ENCODE peak calls at places on chromosome 6, in five cellular contexts. One of them, this sample, is unnamed.

GRCh38 chr6:126812651-126813050 is 305.8 kb upstream of the RSPO3 start:
- DNase-seq in A549: no peak
- DNase-seq in esophagus muscularis mucosa: no peak
- DNase-seq in IMR-90: no peak
- DNase-seq in prostate gland: no peak
- DNase-seq in this sample: no peak

GRCh38 chr6:49849121-49849907 is 17.0 kb downstream of the CRISP1 start:
- DNase-seq in A549: peak
- DNase-seq in esophagus muscularis mucosa: no peak
- DNase-seq in IMR-90: peak
- DNase-seq in prostate gland: peak
- DNase-seq in this sample: peak

GRCh38 chr6:117399126-117399525 is 26.6 kb downstream of the ROS1 start:
- DNase-seq in A549: no peak
- DNase-seq in esophagus muscularis mucosa: no peak
- DNase-seq in IMR-90: no peak
- DNase-seq in prostate gland: no peak
- DNase-seq in this sample: no peak

GRCh38 chr6:136586295-136586694 is 36.1 kb upstream of the MAP7 start:
- DNase-seq in A549: peak
- DNase-seq in esophagus muscularis mucosa: no peak
- DNase-seq in IMR-90: peak
- DNase-seq in prostate gland: no peak
- DNase-seq in this sample: peak

GRCh38 chr6:38806271-38806670 is 91.2 kb downstream of the DNAH8 start:
- DNase-seq in A549: no peak
- DNase-seq in esophagus muscularis mucosa: no peak
- DNase-seq in IMR-90: no peak
- DNase-seq in prostate gland: no peak
- DNase-seq in this sample: no peak

GRCh38 chr6:87393026-87393622 is 14.6 kb upstream of the CFAP206 start:
- DNase-seq in A549: peak
- DNase-seq in esophagus muscularis mucosa: no peak
- DNase-seq in IMR-90: peak
- DNase-seq in prostate gland: peak
- DNase-seq in this sample: peak

GRCh38 chr6:131909408-131910218 is 41.6 kb downstream of the CCN2 start:
- DNase-seq in A549: peak
- DNase-seq in esophagus muscularis mucosa: no peak
- DNase-seq in IMR-90: peak
- DNase-seq in prostate gland: peak
- DNase-seq in this sample: peak

GRCh38 chr6:127446356-127446755 is 12.8 kb downstream of the KIAA0408 start:
- DNase-seq in A549: no peak
- DNase-seq in esophagus muscularis mucosa: no peak
- DNase-seq in IMR-90: no peak
- DNase-seq in prostate gland: no peak
- DNase-seq in this sample: no peak

GRCh38 chr6:148166339-148166949 is 176.2 kb upstream of the SASH1 start:
- DNase-seq in A549: peak
- DNase-seq in esophagus muscularis mucosa: no peak
- DNase-seq in IMR-90: peak
- DNase-seq in prostate gland: peak
- DNase-seq in this sample: peak

GRCh38 chr6:159745081-159745480 is 16.8 kb upstream of the ACAT2 start:
- DNase-seq in A549: no peak
- DNase-seq in esophagus muscularis mucosa: no peak
- DNase-seq in IMR-90: no peak
- DNase-seq in prostate gland: no peak
- DNase-seq in this sample: no peak

GRCh38 chr6:106518748-106519147 is 110.5 kb downstream of the RTN4IP1 start:
- DNase-seq in A549: no peak
- DNase-seq in esophagus muscularis mucosa: no peak
- DNase-seq in IMR-90: no peak
- DNase-seq in prostate gland: no peak
- DNase-seq in this sample: no peak

GRCh38 chr6:106520711-106521367 is 108.5 kb downstream of the RTN4IP1 start:
- DNase-seq in A549: no peak
- DNase-seq in esophagus muscularis mucosa: no peak
- DNase-seq in IMR-90: no peak
- DNase-seq in prostate gland: no peak
- DNase-seq in this sample: peak

GRCh38 chr6:106522557-106522956 is 106.7 kb downstream of the RTN4IP1 start:
- DNase-seq in A549: no peak
- DNase-seq in esophagus muscularis mucosa: no peak
- DNase-seq in IMR-90: no peak
- DNase-seq in prostate gland: no peak
- DNase-seq in this sample: no peak

GRCh38 chr6:106517699-106518098 is 111.6 kb downstream of the RTN4IP1 start:
- DNase-seq in A549: no peak
- DNase-seq in esophagus muscularis mucosa: no peak
- DNase-seq in IMR-90: no peak
- DNase-seq in prostate gland: no peak
- DNase-seq in this sample: no peak

GRCh38 chr6:106519460-106520394 is 109.6 kb downstream of the RTN4IP1 start:
- DNase-seq in A549: peak
- DNase-seq in esophagus muscularis mucosa: no peak
- DNase-seq in IMR-90: peak
- DNase-seq in prostate gland: peak
- DNase-seq in this sample: peak
- TF ChIP-seq POLR2A in A549: no peak
- TF ChIP-seq POLR2A in esophagus muscularis mucosa: no peak
- TF ChIP-seq POLR2A in IMR-90: no peak
- TF ChIP-seq POLR2A in prostate gland: no peak
- TF ChIP-seq POLR2A in this sample: no peak

DNA sequence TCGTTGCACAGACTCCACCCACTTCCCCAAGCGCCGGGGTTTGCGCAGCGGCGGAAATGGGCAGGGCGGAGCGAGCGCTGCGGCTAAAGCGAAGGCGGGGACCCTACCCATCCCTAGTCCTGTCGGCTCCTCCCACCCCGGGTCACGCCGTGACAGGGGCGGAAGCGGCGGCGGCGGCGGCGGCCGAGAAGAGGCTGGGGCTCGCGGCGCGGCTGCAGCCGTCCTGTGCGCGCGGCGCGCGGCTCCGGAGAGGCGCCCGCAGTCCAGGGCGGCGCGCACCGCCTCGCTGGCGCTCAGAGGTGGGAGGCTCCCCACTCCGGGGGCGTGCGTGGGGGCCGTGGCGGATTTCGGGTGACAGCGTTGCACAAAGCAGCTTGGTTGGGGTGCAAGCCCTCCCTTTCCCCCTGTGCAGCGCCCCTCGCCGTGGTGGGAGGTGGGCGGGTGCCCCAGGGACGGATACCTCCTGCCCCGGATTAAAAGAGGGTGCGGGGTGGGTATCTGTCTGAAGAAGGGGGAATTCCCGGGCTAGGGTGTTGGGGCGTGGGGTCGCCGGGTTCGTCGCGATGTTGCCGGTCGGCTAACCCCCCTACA is at the start of gene KDM1B:
- DNase-seq in A549: peak
- DNase-seq in esophagus muscularis mucosa: no peak
- DNase-seq in IMR-90: peak
- DNase-seq in prostate gland: no peak
- DNase-seq in this sample: peak
- TF ChIP-seq POLR2A in A549: peak
- TF ChIP-seq POLR2A in esophagus muscularis mucosa: peak
- TF ChIP-seq POLR2A in IMR-90: peak
- TF ChIP-seq POLR2A in prostate gland: peak
- TF ChIP-seq POLR2A in this sample: peak

GRCh38 chr6:42984001-42984923 is at the start of gene PPP2R5D:
- DNase-seq in A549: peak
- DNase-seq in esophagus muscularis mucosa: peak
- DNase-seq in IMR-90: peak
- DNase-seq in prostate gland: peak
- DNase-seq in this sample: peak
- TF ChIP-seq POLR2A in A549: peak
- TF ChIP-seq POLR2A in esophagus muscularis mucosa: no peak
- TF ChIP-seq POLR2A in IMR-90: peak
- TF ChIP-seq POLR2A in prostate gland: peak
- TF ChIP-seq POLR2A in this sample: peak

DNA sequence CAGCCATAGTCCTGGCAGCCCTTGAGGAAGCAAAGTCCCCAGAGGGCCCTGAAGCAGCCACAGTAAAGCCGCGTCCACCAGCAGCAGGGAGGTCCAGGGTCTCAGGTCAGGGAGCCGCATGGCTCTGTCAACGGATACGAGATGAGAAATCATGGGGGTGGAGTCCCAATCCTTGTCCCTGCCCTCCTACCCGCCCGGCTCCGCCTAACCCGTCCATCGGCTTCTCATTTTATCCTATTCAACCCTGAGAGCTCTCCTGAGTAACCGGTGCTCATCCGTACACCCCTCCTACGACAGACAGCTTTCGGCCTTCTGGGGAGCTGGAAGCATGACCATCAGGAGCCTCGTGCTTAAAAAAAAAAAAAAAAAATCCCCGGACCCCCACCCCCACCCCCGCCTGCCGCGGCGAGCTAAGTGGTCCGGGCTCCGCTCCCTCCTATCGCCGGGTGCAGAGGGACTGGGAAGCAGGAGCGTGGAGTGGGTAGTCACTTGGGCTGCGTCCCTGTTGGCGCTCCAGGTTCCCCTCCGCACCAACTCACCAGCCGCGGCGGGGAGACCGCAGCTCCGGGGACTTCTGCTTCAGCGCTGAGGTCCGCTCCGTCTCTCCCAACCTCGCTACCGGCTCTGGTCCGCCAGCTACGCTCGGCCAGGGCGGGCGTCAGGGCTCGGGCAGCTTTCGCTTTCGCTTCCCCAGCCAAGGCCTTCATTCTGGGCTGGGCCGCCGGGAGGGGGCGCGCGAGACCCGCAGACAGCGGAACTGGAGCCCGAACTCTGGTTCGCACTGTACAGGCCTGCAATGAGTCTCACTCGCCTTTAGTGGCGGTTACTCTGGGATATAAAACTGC is at the start of gene TAP2:
- DNase-seq in A549: peak
- DNase-seq in esophagus muscularis mucosa: peak
- DNase-seq in IMR-90: peak
- DNase-seq in prostate gland: peak
- DNase-seq in this sample: peak
- TF ChIP-seq POLR2A in A549: peak
- TF ChIP-seq POLR2A in esophagus muscularis mucosa: no peak
- TF ChIP-seq POLR2A in IMR-90: peak
- TF ChIP-seq POLR2A in prostate gland: peak
- TF ChIP-seq POLR2A in this sample: peak

GRCh38 chr6:31660224-31660997 is at the start of gene C6orf47:
- DNase-seq in A549: peak
- DNase-seq in esophagus muscularis mucosa: peak
- DNase-seq in IMR-90: peak
- DNase-seq in prostate gland: peak
- DNase-seq in this sample: peak

GRCh38 chr6:31661867-31662723 is 1.5 kb upstream of the C6orf47 start:
- DNase-seq in A549: no peak
- DNase-seq in esophagus muscularis mucosa: no peak
- DNase-seq in IMR-90: no peak
- DNase-seq in prostate gland: no peak
- DNase-seq in this sample: no peak

GRCh38 chr6:31659649-31660223 is 842 bp downstream of the C6orf47 start:
- DNase-seq in A549: no peak
- DNase-seq in esophagus muscularis mucosa: no peak
- DNase-seq in IMR-90: peak
- DNase-seq in prostate gland: no peak
- DNase-seq in this sample: peak

GRCh38 chr6:31663087-31663960 is 1.5 kb downstream of the GPANK1 start:
- DNase-seq in A549: no peak
- DNase-seq in esophagus muscularis mucosa: no peak
- DNase-seq in IMR-90: peak
- DNase-seq in prostate gland: no peak
- DNase-seq in this sample: peak

GRCh38 chr6:31660998-31661866 is 654 bp upstream of the C6orf47 start:
- DNase-seq in A549: no peak
- DNase-seq in esophagus muscularis mucosa: no peak
- DNase-seq in IMR-90: peak
- DNase-seq in prostate gland: no peak
- DNase-seq in this sample: peak
- TF ChIP-seq POLR2A in A549: no peak
- TF ChIP-seq POLR2A in esophagus muscularis mucosa: no peak
- TF ChIP-seq POLR2A in IMR-90: no peak
- TF ChIP-seq POLR2A in prostate gland: no peak
- TF ChIP-seq POLR2A in this sample: no peak

GRCh38 chr6:18122128-18123093 is at the start of gene NHLRC1:
- DNase-seq in A549: peak
- DNase-seq in esophagus muscularis mucosa: peak
- DNase-seq in IMR-90: peak
- DNase-seq in prostate gland: peak
- DNase-seq in this sample: peak
- TF ChIP-seq POLR2A in A549: peak
- TF ChIP-seq POLR2A in esophagus muscularis mucosa: no peak
- TF ChIP-seq POLR2A in IMR-90: no peak
- TF ChIP-seq POLR2A in prostate gland: peak
- TF ChIP-seq POLR2A in this sample: peak

DNA sequence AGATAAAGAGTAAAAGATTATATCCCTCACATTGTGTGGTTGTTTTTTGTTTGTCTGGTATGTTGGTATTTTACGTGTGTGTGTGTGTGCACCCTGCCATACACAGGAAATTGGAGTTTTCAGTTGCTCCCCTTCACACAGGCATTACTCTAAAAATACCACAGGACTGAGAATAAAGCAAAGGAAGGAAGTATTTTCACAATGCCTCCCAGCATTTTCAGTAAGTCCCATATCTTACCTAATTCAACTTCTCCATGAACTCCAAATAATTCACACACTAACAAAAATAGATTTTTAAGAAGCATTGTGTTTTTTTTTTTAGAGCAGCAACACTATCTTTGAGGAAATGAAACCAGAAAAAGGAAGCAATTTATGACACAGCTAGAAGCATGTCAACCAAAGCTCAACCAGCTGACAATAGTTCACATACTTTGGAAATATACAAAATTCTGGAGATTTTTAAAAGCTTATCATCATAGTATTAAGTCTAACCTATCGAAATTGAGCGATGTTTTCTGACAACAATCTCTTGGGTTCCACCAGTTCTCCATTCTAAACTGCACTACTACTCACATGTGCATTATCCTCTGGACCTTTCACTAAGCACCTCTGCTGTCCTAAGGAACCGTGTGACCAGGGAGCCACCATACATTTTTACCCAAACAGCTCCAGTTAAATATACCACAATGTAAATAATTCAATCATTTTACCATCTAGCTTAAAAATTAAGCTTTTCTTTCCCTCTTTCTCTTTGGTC is 2.1 kb downstream of the UBE2J1 start:
- DNase-seq in A549: no peak
- DNase-seq in esophagus muscularis mucosa: no peak
- DNase-seq in IMR-90: no peak
- DNase-seq in prostate gland: no peak
- DNase-seq in this sample: peak
- TF ChIP-seq POLR2A in A549: no peak
- TF ChIP-seq POLR2A in esophagus muscularis mucosa: no peak
- TF ChIP-seq POLR2A in IMR-90: no peak
- TF ChIP-seq POLR2A in prostate gland: no peak
- TF ChIP-seq POLR2A in this sample: no peak